ENCODE peak calls at places on chromosomes 4 and X, in six cellular contexts. One of them, this sample, is unnamed.
A peak's percentile ranks its signal among the peaks of the same experiment; 100 is the strongest.

GRCh38 chrX:44946771-44947170 is 73.8 kb downstream of the KDM6A start:
- DNase-seq in HepG2: no peak
- DNase-seq in GM12878: no peak
- DNase-seq in A549: no peak
- DNase-seq in endothelial cell of umbilical vein: peak; percentile 37
- DNase-seq in K562: no peak
- DNase-seq in this sample: no peak

GRCh38 chr4:3813151-3813905 is 47.1 kb downstream of the ADRA2C start:
- DNase-seq in GM12878: no peak
- DNase-seq in HepG2: no peak
- DNase-seq in endothelial cell of umbilical vein: no peak
- DNase-seq in K562: no peak
- DNase-seq in A549: no peak
- DNase-seq in this sample: no peak

GRCh38 chr4:25172964-25173917 is 13.0 kb upstream of the SEPSECS start:
- DNase-seq in endothelial cell of umbilical vein: peak; percentile 91
- DNase-seq in K562: peak; percentile 17
- DNase-seq in HepG2: no peak
- DNase-seq in GM12878: no peak
- DNase-seq in A549: peak; percentile 72
- DNase-seq in this sample: peak; percentile 88

GRCh38 chr4:166386491-166387367 is 513.7 kb downstream of the TLL1 start:
- DNase-seq in GM12878: no peak
- DNase-seq in endothelial cell of umbilical vein: no peak
- DNase-seq in A549: peak; percentile 4
- DNase-seq in K562: no peak
- DNase-seq in HepG2: no peak
- DNase-seq in this sample: no peak

GRCh38 chrX:20244936-20245335 is 21.8 kb downstream of the RPS6KA3 start:
- DNase-seq in HepG2: no peak
- DNase-seq in GM12878: no peak
- DNase-seq in K562: no peak
- DNase-seq in A549: no peak
- DNase-seq in endothelial cell of umbilical vein: no peak
- DNase-seq in this sample: no peak

GRCh38 chrX:17412692-17413091 is 37.7 kb downstream of the NHS start:
- DNase-seq in endothelial cell of umbilical vein: no peak
- DNase-seq in A549: peak; percentile 63
- DNase-seq in K562: no peak
- DNase-seq in GM12878: no peak
- DNase-seq in HepG2: no peak
- DNase-seq in this sample: no peak

GRCh38 chr4:4672397-4672796 is 130.5 kb upstream of the STX18 start:
- DNase-seq in A549: no peak
- DNase-seq in endothelial cell of umbilical vein: no peak
- DNase-seq in GM12878: no peak
- DNase-seq in K562: no peak
- DNase-seq in HepG2: no peak
- DNase-seq in this sample: no peak

GRCh38 chr4:38002451-38003071 is 42.4 kb downstream of the PTTG2 start:
- DNase-seq in GM12878: no peak
- DNase-seq in K562: no peak
- DNase-seq in A549: no peak
- DNase-seq in HepG2: no peak
- DNase-seq in endothelial cell of umbilical vein: peak; percentile 3
- DNase-seq in this sample: no peak

GRCh38 chr4:30945586-30945985 is 225.4 kb downstream of the PCDH7 start:
- DNase-seq in HepG2: no peak
- DNase-seq in K562: no peak
- DNase-seq in endothelial cell of umbilical vein: peak; percentile 73
- DNase-seq in GM12878: no peak
- DNase-seq in A549: no peak
- DNase-seq in this sample: no peak

GRCh38 chr4:68895561-68896198 is 55.9 kb downstream of the UGT2A3 start:
- DNase-seq in GM12878: no peak
- DNase-seq in HepG2: no peak
- DNase-seq in K562: no peak
- DNase-seq in A549: peak; percentile 68
- DNase-seq in endothelial cell of umbilical vein: no peak
- DNase-seq in this sample: no peak

GRCh38 chr4:4387531-4388311 is 819 bp downstream of the NSG1 start:
- DNase-seq in A549: no peak
- DNase-seq in HepG2: no peak
- DNase-seq in K562: no peak
- DNase-seq in GM12878: no peak
- DNase-seq in endothelial cell of umbilical vein: no peak
- DNase-seq in this sample: no peak

GRCh38 chr4:159503243-159503642 is 400.4 kb downstream of the RAPGEF2 start:
- DNase-seq in A549: no peak
- DNase-seq in GM12878: no peak
- DNase-seq in endothelial cell of umbilical vein: no peak
- DNase-seq in K562: no peak
- DNase-seq in HepG2: no peak
- DNase-seq in this sample: no peak

GRCh38 chr4:52614241-52614640 is 44.9 kb downstream of the USP46 start:
- DNase-seq in A549: no peak
- DNase-seq in endothelial cell of umbilical vein: no peak
- DNase-seq in GM12878: no peak
- DNase-seq in K562: no peak
- DNase-seq in HepG2: no peak
- DNase-seq in this sample: no peak

GRCh38 chr4:177237291-177237690 is 72.4 kb upstream of the NEIL3 start:
- DNase-seq in endothelial cell of umbilical vein: no peak
- DNase-seq in K562: no peak
- DNase-seq in GM12878: no peak
- DNase-seq in A549: no peak
- DNase-seq in HepG2: no peak
- DNase-seq in this sample: no peak

GRCh38 chr4:20086067-20086466 is 165.6 kb upstream of the SLIT2 start:
- DNase-seq in A549: no peak
- DNase-seq in endothelial cell of umbilical vein: no peak
- DNase-seq in K562: no peak
- DNase-seq in HepG2: no peak
- DNase-seq in GM12878: no peak
- DNase-seq in this sample: no peak

GRCh38 chrX:6021316-6022091 is 207.2 kb downstream of the NLGN4X start:
- DNase-seq in GM12878: no peak
- DNase-seq in A549: peak; percentile 23
- DNase-seq in K562: no peak
- DNase-seq in HepG2: peak; percentile 2
- DNase-seq in endothelial cell of umbilical vein: no peak
- DNase-seq in this sample: peak; percentile 33

GRCh38 chr4:184097240-184097619 is 120.4 kb downstream of the ENPP6 start:
- DNase-seq in HepG2: no peak
- DNase-seq in endothelial cell of umbilical vein: no peak
- DNase-seq in A549: no peak
- DNase-seq in K562: peak; percentile 41
- DNase-seq in GM12878: no peak
- DNase-seq in this sample: no peak

GRCh38 chr4:25290490-25291067 is 22.0 kb upstream of the ZCCHC4 start:
- DNase-seq in K562: no peak
- DNase-seq in GM12878: no peak
- DNase-seq in HepG2: peak; percentile 44
- DNase-seq in A549: no peak
- DNase-seq in endothelial cell of umbilical vein: no peak
- DNase-seq in this sample: no peak

GRCh38 chr4:133594246-133595207 is 445.4 kb downstream of the PCDH10 start:
- DNase-seq in K562: no peak
- DNase-seq in endothelial cell of umbilical vein: peak; percentile 8
- DNase-seq in A549: no peak
- DNase-seq in GM12878: no peak
- DNase-seq in HepG2: no peak
- DNase-seq in this sample: no peak

GRCh38 chr4:108620101-108620932 is at the start of gene RPL34:
- DNase-seq in endothelial cell of umbilical vein: peak; percentile 99
- DNase-seq in A549: peak; percentile 96
- DNase-seq in K562: peak; percentile 88
- DNase-seq in GM12878: peak; percentile 98
- DNase-seq in HepG2: peak; percentile 97
- DNase-seq in this sample: peak; percentile 97

GRCh38 chrX:107978707-107979307 is 3.4 kb downstream of the TEX13B start:
- DNase-seq in HepG2: peak; percentile 11
- DNase-seq in GM12878: no peak
- DNase-seq in A549: peak; percentile 48
- DNase-seq in K562: peak; percentile 11
- DNase-seq in endothelial cell of umbilical vein: peak; percentile 23
- DNase-seq in this sample: peak; percentile 26

GRCh38 chr4:108919229-108919893 is 156.5 kb upstream of the ETNPPL start:
- DNase-seq in GM12878: no peak
- DNase-seq in HepG2: no peak
- DNase-seq in endothelial cell of umbilical vein: no peak
- DNase-seq in K562: no peak
- DNase-seq in A549: no peak
- DNase-seq in this sample: no peak

GRCh38 chrX:48474127-48474526 is 1.9 kb upstream of the FTSJ1 start:
- DNase-seq in A549: peak; percentile 31
- DNase-seq in GM12878: no peak
- DNase-seq in K562: no peak
- DNase-seq in HepG2: no peak
- DNase-seq in endothelial cell of umbilical vein: no peak
- DNase-seq in this sample: peak; percentile 69

GRCh38 chr4:105122334-105122733 is 24.3 kb upstream of the TET2 start:
- DNase-seq in K562: no peak
- DNase-seq in GM12878: no peak
- DNase-seq in HepG2: no peak
- DNase-seq in endothelial cell of umbilical vein: peak; percentile 13
- DNase-seq in A549: peak; percentile 20
- DNase-seq in this sample: no peak

GRCh38 chr4:94803181-94803580 is 45.4 kb downstream of the BMPR1B start:
- DNase-seq in HepG2: no peak
- DNase-seq in endothelial cell of umbilical vein: no peak
- DNase-seq in A549: no peak
- DNase-seq in K562: no peak
- DNase-seq in GM12878: no peak
- DNase-seq in this sample: no peak
- TF ChIP-seq MYC in HepG2: no peak
- TF ChIP-seq MYC in endothelial cell of umbilical vein: no peak
- TF ChIP-seq MYC in A549: no peak
- TF ChIP-seq MYC in K562: no peak
- TF ChIP-seq MYC in GM12878: no peak
- TF ChIP-seq MYC in this sample: no peak

GRCh38 chrX:152958524-152959465 is 35.1 kb downstream of the PNMA5 start:
- DNase-seq in HepG2: peak; percentile 54
- DNase-seq in GM12878: peak; percentile 55
- DNase-seq in endothelial cell of umbilical vein: peak; percentile 89
- DNase-seq in A549: peak; percentile 92
- DNase-seq in K562: peak; percentile 88
- DNase-seq in this sample: peak; percentile 89

GRCh38 chrX:152960115-152960514 is 33.8 kb downstream of the PNMA5 start:
- DNase-seq in K562: no peak
- DNase-seq in GM12878: no peak
- DNase-seq in endothelial cell of umbilical vein: no peak
- DNase-seq in HepG2: no peak
- DNase-seq in A549: no peak
- DNase-seq in this sample: no peak

GRCh38 chrX:152959626-152960025 is 34.3 kb downstream of the PNMA5 start:
- DNase-seq in endothelial cell of umbilical vein: no peak
- DNase-seq in GM12878: no peak
- DNase-seq in K562: no peak
- DNase-seq in HepG2: no peak
- DNase-seq in A549: no peak
- DNase-seq in this sample: no peak

DNA sequence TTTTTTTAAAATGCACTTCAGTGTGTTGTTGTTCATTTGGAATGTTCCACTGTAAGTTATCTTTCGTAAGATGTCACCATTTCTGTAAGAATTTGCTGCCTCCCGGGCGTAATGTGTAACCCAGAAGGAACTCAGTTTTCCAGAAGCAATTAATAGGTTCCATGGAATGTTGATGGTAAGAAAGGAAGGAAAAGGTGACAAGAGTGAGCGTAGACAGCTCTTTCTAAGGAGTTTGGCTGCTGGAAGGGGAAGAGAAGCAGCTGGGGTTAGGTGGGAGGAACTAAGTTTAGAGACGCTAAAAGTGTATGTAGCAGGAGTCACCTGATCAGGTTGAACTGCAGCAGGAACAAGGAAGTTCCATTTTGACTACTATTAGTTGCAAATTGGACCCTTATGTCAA is 35.9 kb downstream of the PNMA5 start:
- DNase-seq in HepG2: no peak
- DNase-seq in K562: no peak
- DNase-seq in endothelial cell of umbilical vein: no peak
- DNase-seq in A549: no peak
- DNase-seq in GM12878: no peak
- DNase-seq in this sample: peak; percentile 16
- TF ChIP-seq MYC in HepG2: no peak
- TF ChIP-seq MYC in K562: no peak
- TF ChIP-seq MYC in endothelial cell of umbilical vein: no peak
- TF ChIP-seq MYC in A549: no peak
- TF ChIP-seq MYC in GM12878: no peak
- TF ChIP-seq MYC in this sample: no peak

GRCh38 chr4:84530449-84530848 is 31.4 kb upstream of the NKX6-1 start:
- DNase-seq in A549: no peak
- DNase-seq in K562: no peak
- DNase-seq in GM12878: no peak
- DNase-seq in endothelial cell of umbilical vein: no peak
- DNase-seq in HepG2: no peak
- DNase-seq in this sample: no peak

GRCh38 chr4:84531689-84532088 is 32.6 kb upstream of the NKX6-1 start:
- DNase-seq in A549: peak; percentile 8
- DNase-seq in K562: no peak
- DNase-seq in GM12878: no peak
- DNase-seq in HepG2: no peak
- DNase-seq in endothelial cell of umbilical vein: no peak
- DNase-seq in this sample: no peak

GRCh38 chr4:84530871-84531270 is 31.8 kb upstream of the NKX6-1 start:
- DNase-seq in endothelial cell of umbilical vein: no peak
- DNase-seq in A549: peak; percentile 18
- DNase-seq in HepG2: no peak
- DNase-seq in GM12878: no peak
- DNase-seq in K562: no peak
- DNase-seq in this sample: no peak

DNA sequence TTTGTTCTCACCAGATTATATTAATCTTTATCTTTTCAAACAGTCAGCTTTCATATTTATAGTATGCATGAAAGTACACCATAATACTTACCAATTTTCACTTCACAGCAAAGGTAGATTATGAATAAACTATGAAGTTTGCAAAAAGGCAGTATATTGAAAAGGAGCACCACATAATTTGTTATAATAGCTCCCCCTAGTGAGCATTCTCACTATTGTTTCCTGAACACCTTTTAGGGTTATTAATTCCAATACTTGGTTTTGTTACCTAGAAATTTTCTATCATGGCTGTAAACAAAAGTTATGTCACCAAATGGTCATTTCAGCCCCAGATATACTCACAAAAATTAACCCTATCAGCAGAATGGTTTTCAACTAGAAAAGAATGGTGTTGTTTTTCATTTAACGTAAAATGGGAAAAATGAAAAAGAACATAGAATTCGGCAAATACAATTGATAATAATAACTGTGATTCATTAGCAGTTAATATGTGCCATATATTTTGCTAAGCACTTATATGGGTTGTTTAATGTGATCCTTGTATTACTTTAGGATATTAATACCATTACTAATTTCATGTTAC is 30.2 kb upstream of the NKX6-1 start:
- DNase-seq in GM12878: no peak
- DNase-seq in A549: peak; percentile 12
- DNase-seq in K562: peak; percentile 31
- DNase-seq in HepG2: peak; percentile 16
- DNase-seq in endothelial cell of umbilical vein: peak; percentile 29
- DNase-seq in this sample: peak; percentile 32
- TF ChIP-seq MYC in GM12878: no peak
- TF ChIP-seq MYC in A549: no peak
- TF ChIP-seq MYC in K562: no peak
- TF ChIP-seq MYC in HepG2: no peak
- TF ChIP-seq MYC in endothelial cell of umbilical vein: no peak
- TF ChIP-seq MYC in this sample: no peak

GRCh38 chrX:105063743-105064142 is 156.8 kb downstream of the TEX13A start:
- DNase-seq in endothelial cell of umbilical vein: no peak
- DNase-seq in HepG2: no peak
- DNase-seq in K562: no peak
- DNase-seq in A549: no peak
- DNase-seq in GM12878: no peak
- DNase-seq in this sample: no peak
- TF ChIP-seq MYC in endothelial cell of umbilical vein: no peak
- TF ChIP-seq MYC in HepG2: no peak
- TF ChIP-seq MYC in K562: no peak
- TF ChIP-seq MYC in A549: no peak
- TF ChIP-seq MYC in GM12878: no peak
- TF ChIP-seq MYC in this sample: no peak